ENCODE peak calls at places on chromosomes 4 and X, in nine cellular contexts. One of them, this sample, is unnamed.

GRCh38 chr4:68808060-68808459 is 7.7 kb upstream of the UGT2B10 start:
- DNase-seq in left ventricle myocardium inferior: no peak
- DNase-seq in OCI-LY7: no peak
- DNase-seq in thyroid gland: no peak
- DNase-seq in K562: no peak
- DNase-seq in coronary artery: no peak
- DNase-seq in HFFc6: no peak
- DNase-seq in GM12864: no peak
- DNase-seq in BE2C: no peak
- DNase-seq in this sample: no peak

GRCh38 chr4:73603854-73604584 is 16.2 kb downstream of the RASSF6 start:
- DNase-seq in left ventricle myocardium inferior: no peak
- DNase-seq in OCI-LY7: no peak
- DNase-seq in thyroid gland: peak
- DNase-seq in K562: no peak
- DNase-seq in coronary artery: no peak
- DNase-seq in HFFc6: no peak
- DNase-seq in GM12864: no peak
- DNase-seq in BE2C: no peak
- DNase-seq in this sample: no peak

GRCh38 chrX:149010026-149010898 is 494.8 kb downstream of the IDS start:
- DNase-seq in left ventricle myocardium inferior: no peak
- DNase-seq in OCI-LY7: no peak
- DNase-seq in thyroid gland: no peak
- DNase-seq in K562: no peak
- DNase-seq in coronary artery: no peak
- DNase-seq in HFFc6: no peak
- DNase-seq in GM12864: no peak
- DNase-seq in BE2C: no peak
- DNase-seq in this sample: no peak

GRCh38 chr4:129138762-129139496 is 43.0 kb downstream of the C4orf33 start:
- DNase-seq in left ventricle myocardium inferior: no peak
- DNase-seq in OCI-LY7: no peak
- DNase-seq in thyroid gland: no peak
- DNase-seq in K562: no peak
- DNase-seq in coronary artery: no peak
- DNase-seq in HFFc6: no peak
- DNase-seq in GM12864: no peak
- DNase-seq in BE2C: no peak
- DNase-seq in this sample: no peak

GRCh38 chr4:115433501-115433900 is 320.1 kb upstream of the NDST4 start:
- DNase-seq in left ventricle myocardium inferior: no peak
- DNase-seq in OCI-LY7: no peak
- DNase-seq in thyroid gland: no peak
- DNase-seq in K562: no peak
- DNase-seq in coronary artery: no peak
- DNase-seq in HFFc6: no peak
- DNase-seq in GM12864: no peak
- DNase-seq in BE2C: no peak
- DNase-seq in this sample: no peak

GRCh38 chrX:11792461-11793421 is 34.7 kb downstream of the MSL3 start:
- DNase-seq in left ventricle myocardium inferior: no peak
- DNase-seq in OCI-LY7: peak
- DNase-seq in thyroid gland: peak
- DNase-seq in K562: no peak
- DNase-seq in coronary artery: no peak
- DNase-seq in HFFc6: no peak
- DNase-seq in GM12864: peak
- DNase-seq in BE2C: no peak
- DNase-seq in this sample: no peak

GRCh38 chr4:182560358-182560757 is 317.2 kb downstream of the TENM3 start:
- DNase-seq in left ventricle myocardium inferior: no peak
- DNase-seq in OCI-LY7: no peak
- DNase-seq in thyroid gland: no peak
- DNase-seq in K562: no peak
- DNase-seq in coronary artery: no peak
- DNase-seq in HFFc6: peak
- DNase-seq in GM12864: no peak
- DNase-seq in BE2C: peak
- DNase-seq in this sample: no peak

GRCh38 chr4:153432971-153433752 is 33.0 kb upstream of the TMEM131L start:
- DNase-seq in left ventricle myocardium inferior: peak
- DNase-seq in OCI-LY7: peak
- DNase-seq in thyroid gland: peak
- DNase-seq in K562: peak
- DNase-seq in coronary artery: no peak
- DNase-seq in HFFc6: peak
- DNase-seq in GM12864: peak
- DNase-seq in BE2C: peak
- DNase-seq in this sample: peak

GRCh38 chr4:107666134-107666533 is 53.9 kb downstream of the PAPSS1 start:
- DNase-seq in left ventricle myocardium inferior: no peak
- DNase-seq in OCI-LY7: peak
- DNase-seq in thyroid gland: no peak
- DNase-seq in K562: no peak
- DNase-seq in coronary artery: no peak
- DNase-seq in HFFc6: peak
- DNase-seq in GM12864: no peak
- DNase-seq in BE2C: no peak
- DNase-seq in this sample: no peak

GRCh38 chr4:147586032-147586431 is 31.2 kb upstream of the TMEM184C start:
- DNase-seq in left ventricle myocardium inferior: no peak
- DNase-seq in OCI-LY7: no peak
- DNase-seq in thyroid gland: no peak
- DNase-seq in K562: no peak
- DNase-seq in coronary artery: no peak
- DNase-seq in HFFc6: no peak
- DNase-seq in GM12864: no peak
- DNase-seq in BE2C: peak
- DNase-seq in this sample: no peak

GRCh38 chr4:90951037-90951436 is 823.8 kb downstream of the CCSER1 start:
- DNase-seq in left ventricle myocardium inferior: no peak
- DNase-seq in OCI-LY7: no peak
- DNase-seq in thyroid gland: no peak
- DNase-seq in K562: no peak
- DNase-seq in coronary artery: no peak
- DNase-seq in HFFc6: no peak
- DNase-seq in GM12864: no peak
- DNase-seq in BE2C: no peak
- DNase-seq in this sample: no peak

GRCh38 chr4:185534850-185535761 is at the start of gene PDLIM3:
- DNase-seq in left ventricle myocardium inferior: peak
- DNase-seq in OCI-LY7: no peak
- DNase-seq in thyroid gland: peak
- DNase-seq in K562: peak
- DNase-seq in coronary artery: peak
- DNase-seq in HFFc6: no peak
- DNase-seq in GM12864: no peak
- DNase-seq in BE2C: peak
- DNase-seq in this sample: peak

GRCh38 chr4:25977397-25978170 is 63.6 kb downstream of the SMIM20 start:
- DNase-seq in left ventricle myocardium inferior: no peak
- DNase-seq in OCI-LY7: no peak
- DNase-seq in thyroid gland: no peak
- DNase-seq in K562: no peak
- DNase-seq in coronary artery: no peak
- DNase-seq in HFFc6: no peak
- DNase-seq in GM12864: no peak
- DNase-seq in BE2C: no peak
- DNase-seq in this sample: no peak

GRCh38 chr4:101697266-101697665 is 93.3 kb upstream of the BANK1 start:
- DNase-seq in left ventricle myocardium inferior: no peak
- DNase-seq in OCI-LY7: no peak
- DNase-seq in thyroid gland: no peak
- DNase-seq in K562: no peak
- DNase-seq in coronary artery: no peak
- DNase-seq in HFFc6: no peak
- DNase-seq in GM12864: no peak
- DNase-seq in BE2C: no peak
- DNase-seq in this sample: no peak

GRCh38 chr4:56804551-56804950 is 16.9 kb downstream of the SPINK2 start:
- DNase-seq in left ventricle myocardium inferior: no peak
- DNase-seq in OCI-LY7: no peak
- DNase-seq in thyroid gland: no peak
- DNase-seq in K562: no peak
- DNase-seq in coronary artery: no peak
- DNase-seq in HFFc6: peak
- DNase-seq in GM12864: no peak
- DNase-seq in BE2C: no peak
- DNase-seq in this sample: no peak

GRCh38 chr4:102593147-102593546 is 92.0 kb downstream of the NFKB1 start:
- DNase-seq in left ventricle myocardium inferior: no peak
- DNase-seq in OCI-LY7: no peak
- DNase-seq in thyroid gland: no peak
- DNase-seq in K562: no peak
- DNase-seq in coronary artery: no peak
- DNase-seq in HFFc6: no peak
- DNase-seq in GM12864: no peak
- DNase-seq in BE2C: no peak
- DNase-seq in this sample: no peak

GRCh38 chrX:97310373-97310772 is 426.7 kb downstream of the RPA4 start:
- DNase-seq in left ventricle myocardium inferior: no peak
- DNase-seq in OCI-LY7: no peak
- DNase-seq in thyroid gland: no peak
- DNase-seq in K562: no peak
- DNase-seq in coronary artery: no peak
- DNase-seq in HFFc6: no peak
- DNase-seq in GM12864: no peak
- DNase-seq in BE2C: no peak
- DNase-seq in this sample: no peak

GRCh38 chr4:4575284-4576211 is 33.7 kb upstream of the STX18 start:
- DNase-seq in left ventricle myocardium inferior: peak
- DNase-seq in OCI-LY7: no peak
- DNase-seq in thyroid gland: peak
- DNase-seq in K562: peak
- DNase-seq in coronary artery: no peak
- DNase-seq in HFFc6: peak
- DNase-seq in GM12864: no peak
- DNase-seq in BE2C: peak
- DNase-seq in this sample: peak

GRCh38 chr4:1763070-1763549 is 30.0 kb upstream of the FGFR3 start:
- DNase-seq in left ventricle myocardium inferior: no peak
- DNase-seq in OCI-LY7: no peak
- DNase-seq in thyroid gland: no peak
- DNase-seq in K562: no peak
- DNase-seq in coronary artery: no peak
- DNase-seq in HFFc6: no peak
- DNase-seq in GM12864: no peak
- DNase-seq in BE2C: no peak
- DNase-seq in this sample: no peak

GRCh38 chr4:1765409-1766335 is 27.4 kb upstream of the FGFR3 start:
- DNase-seq in left ventricle myocardium inferior: no peak
- DNase-seq in OCI-LY7: no peak
- DNase-seq in thyroid gland: no peak
- DNase-seq in K562: no peak
- DNase-seq in coronary artery: no peak
- DNase-seq in HFFc6: no peak
- DNase-seq in GM12864: no peak
- DNase-seq in BE2C: no peak
- DNase-seq in this sample: no peak

GRCh38 chr4:1764670-1765069 is 28.4 kb upstream of the FGFR3 start:
- DNase-seq in left ventricle myocardium inferior: no peak
- DNase-seq in OCI-LY7: no peak
- DNase-seq in thyroid gland: no peak
- DNase-seq in K562: no peak
- DNase-seq in coronary artery: no peak
- DNase-seq in HFFc6: no peak
- DNase-seq in GM12864: no peak
- DNase-seq in BE2C: no peak
- DNase-seq in this sample: no peak

GRCh38 chr4:1762264-1763010 is 30.7 kb upstream of the FGFR3 start:
- DNase-seq in left ventricle myocardium inferior: no peak
- DNase-seq in OCI-LY7: no peak
- DNase-seq in thyroid gland: no peak
- DNase-seq in K562: no peak
- DNase-seq in coronary artery: no peak
- DNase-seq in HFFc6: no peak
- DNase-seq in GM12864: no peak
- DNase-seq in BE2C: no peak
- DNase-seq in this sample: no peak

GRCh38 chr4:1763550-1764080 is 29.5 kb upstream of the FGFR3 start:
- DNase-seq in left ventricle myocardium inferior: no peak
- DNase-seq in OCI-LY7: peak
- DNase-seq in thyroid gland: peak
- DNase-seq in K562: peak
- DNase-seq in coronary artery: no peak
- DNase-seq in HFFc6: peak
- DNase-seq in GM12864: no peak
- DNase-seq in BE2C: no peak
- DNase-seq in this sample: no peak
- TF ChIP-seq CTCF in left ventricle myocardium inferior: peak
- TF ChIP-seq CTCF in OCI-LY7: no peak
- TF ChIP-seq CTCF in thyroid gland: peak
- TF ChIP-seq CTCF in K562: peak
- TF ChIP-seq CTCF in coronary artery: no peak
- TF ChIP-seq CTCF in HFFc6: peak
- TF ChIP-seq CTCF in GM12864: no peak
- TF ChIP-seq CTCF in BE2C: no peak
- TF ChIP-seq CTCF in this sample: peak

DNA sequence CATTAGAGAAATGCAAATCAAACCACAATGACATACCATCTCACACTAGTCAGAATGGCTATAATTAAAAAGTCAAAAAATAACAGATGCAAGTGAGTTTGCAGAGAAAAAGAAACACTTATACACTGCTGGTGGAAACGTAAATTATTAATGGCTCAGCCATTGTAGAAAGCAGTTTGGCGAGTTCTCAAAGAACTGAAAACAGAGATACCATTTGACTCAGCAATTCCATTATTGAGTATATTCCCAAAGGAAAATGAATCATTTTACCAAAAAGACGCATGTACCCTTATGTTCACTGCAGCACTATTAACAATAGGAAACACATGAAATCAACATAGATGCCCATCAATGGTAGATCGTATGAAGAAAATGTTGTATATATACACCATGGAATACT is 75.0 kb downstream of the NAA11 start:
- DNase-seq in left ventricle myocardium inferior: no peak
- DNase-seq in OCI-LY7: no peak
- DNase-seq in thyroid gland: no peak
- DNase-seq in K562: no peak
- DNase-seq in coronary artery: no peak
- DNase-seq in HFFc6: no peak
- DNase-seq in GM12864: no peak
- DNase-seq in BE2C: no peak
- DNase-seq in this sample: no peak
- TF ChIP-seq CTCF in left ventricle myocardium inferior: no peak
- TF ChIP-seq CTCF in OCI-LY7: no peak
- TF ChIP-seq CTCF in thyroid gland: no peak
- TF ChIP-seq CTCF in K562: no peak
- TF ChIP-seq CTCF in coronary artery: no peak
- TF ChIP-seq CTCF in HFFc6: no peak
- TF ChIP-seq CTCF in GM12864: no peak
- TF ChIP-seq CTCF in BE2C: no peak
- TF ChIP-seq CTCF in this sample: no peak

GRCh38 chr4:11252149-11252548 is 176.5 kb downstream of the HS3ST1 start:
- DNase-seq in left ventricle myocardium inferior: no peak
- DNase-seq in OCI-LY7: no peak
- DNase-seq in thyroid gland: no peak
- DNase-seq in K562: no peak
- DNase-seq in coronary artery: no peak
- DNase-seq in HFFc6: no peak
- DNase-seq in GM12864: no peak
- DNase-seq in BE2C: no peak
- DNase-seq in this sample: no peak
- TF ChIP-seq CTCF in left ventricle myocardium inferior: no peak
- TF ChIP-seq CTCF in OCI-LY7: no peak
- TF ChIP-seq CTCF in thyroid gland: no peak
- TF ChIP-seq CTCF in K562: no peak
- TF ChIP-seq CTCF in coronary artery: no peak
- TF ChIP-seq CTCF in HFFc6: no peak
- TF ChIP-seq CTCF in GM12864: no peak
- TF ChIP-seq CTCF in BE2C: no peak
- TF ChIP-seq CTCF in this sample: no peak

GRCh38 chr4:143587703-143588102 is 74.2 kb downstream of the SMARCA5 start:
- DNase-seq in left ventricle myocardium inferior: no peak
- DNase-seq in OCI-LY7: no peak
- DNase-seq in thyroid gland: no peak
- DNase-seq in K562: no peak
- DNase-seq in coronary artery: no peak
- DNase-seq in HFFc6: no peak
- DNase-seq in GM12864: no peak
- DNase-seq in BE2C: no peak
- DNase-seq in this sample: no peak
- TF ChIP-seq CTCF in left ventricle myocardium inferior: peak
- TF ChIP-seq CTCF in OCI-LY7: peak
- TF ChIP-seq CTCF in thyroid gland: no peak
- TF ChIP-seq CTCF in K562: no peak
- TF ChIP-seq CTCF in coronary artery: no peak
- TF ChIP-seq CTCF in HFFc6: no peak
- TF ChIP-seq CTCF in GM12864: no peak
- TF ChIP-seq CTCF in BE2C: no peak
- TF ChIP-seq CTCF in this sample: no peak